ENCODE peak calls at places on chromosomes 3 and 15, in seven cellular contexts. M, S, I, E, H, N and L are unnamed samples.

GRCh38 chr15:99343836-99344551 is 92.7 kb downstream of the LRRC28 start:
- DNase-seq in M (no peak), S (no peak), I (peak; percentile 37), E (no peak), H (peak; percentile 25), N (peak; percentile 30), L (no peak)

GRCh38 chr3:69219101-69219708 is 96.8 kb upstream of the LMOD3 start:
- DNase-seq in M (no peak), S (no peak), I (no peak), E (no peak), H (no peak), N (no peak), L (no peak)

GRCh38 chr15:74579001-74579400 is 36.6 kb upstream of the CLK3 start:
- DNase-seq in M (no peak), S (no peak), I (no peak), E (no peak), H (no peak), N (no peak), L (no peak)

GRCh38 chr3:159877924-159878323 is 110.7 kb upstream of the IL12A start:
- DNase-seq in M (peak; percentile 68), S (no peak), I (no peak), E (no peak), H (no peak), N (no peak), L (peak; percentile 55)

GRCh38 chr3:132317229-132317948 is at the start of gene ACP3:
- DNase-seq in M (peak; percentile 98), S (peak; percentile 16), I (peak; percentile 67), E (no peak), H (peak; percentile 18), N (no peak), L (peak; percentile 95)

GRCh38 chr15:35530698-35531097 is 15.3 kb downstream of the DPH6 start:
- DNase-seq in M (no peak), S (no peak), I (no peak), E (no peak), H (no peak), N (no peak), L (no peak)

GRCh38 chr3:101602731-101603130 is 28.8 kb downstream of the PCNP start:
- DNase-seq in M (no peak), S (no peak), I (no peak), E (no peak), H (no peak), N (no peak), L (no peak)

GRCh38 chr15:67879440-67880129 is 39.7 kb upstream of the RNU6-1 start:
- DNase-seq in M (no peak), S (no peak), I (no peak), E (no peak), H (no peak), N (no peak), L (no peak)

GRCh38 chr15:76239786-76240185 is 71.5 kb downstream of the ETFA start:
- DNase-seq in M (no peak), S (no peak), I (no peak), E (no peak), H (no peak), N (no peak), L (no peak)

GRCh38 chr3:66483006-66483928 is 17.6 kb downstream of the LRIG1 start:
- DNase-seq in M (no peak), S (no peak), I (no peak), E (no peak), H (peak; percentile 73), N (no peak), L (no peak)

GRCh38 chr15:71106802-71107500 is 8.3 kb upstream of the THSD4 start:
- DNase-seq in M (peak; percentile 59), S (peak; percentile 24), I (no peak), E (no peak), H (no peak), N (no peak), L (peak; percentile 71)

GRCh38 chr3:129602730-129603560 is 3.5 kb downstream of the PLXND1 start:
- DNase-seq in M (no peak), S (no peak), I (peak; percentile 67), E (peak; percentile 51), H (peak; percentile 76), N (no peak), L (peak; percentile 58)

GRCh38 chr15:35705030-35705884 is 159.3 kb upstream of the DPH6 start:
- DNase-seq in M (no peak), S (no peak), I (peak; percentile 47), E (no peak), H (no peak), N (no peak), L (no peak)

GRCh38 chr3:57281710-57282109 is 10.8 kb downstream of the ASB14 start:
- DNase-seq in M (peak; percentile 59), S (no peak), I (no peak), E (no peak), H (no peak), N (no peak), L (peak; percentile 43)

GRCh38 chr3:198079771-198080520 is 119.9 kb downstream of the LMLN start:
- DNase-seq in M (peak; percentile 80), S (no peak), I (peak; percentile 39), E (no peak), H (no peak), N (peak; percentile 17), L (peak; percentile 54)

GRCh38 chr15:70096975-70097336 is 761 bp downstream of the TLE3 start:
- DNase-seq in M (no peak), S (no peak), I (peak; percentile 59), E (no peak), H (no peak), N (no peak), L (no peak)

GRCh38 chr3:18080198-18080689 is 337.8 kb upstream of the TBC1D5 start:
- DNase-seq in M (peak; percentile 49), S (no peak), I (peak; percentile 56), E (no peak), H (no peak), N (no peak), L (peak; percentile 40)

GRCh38 chr15:74037171-74038117 is 42.9 kb downstream of the PML start:
- DNase-seq in M (no peak), S (no peak), I (no peak), E (no peak), H (no peak), N (no peak), L (no peak)

GRCh38 chr3:16841906-16842709 is 42.6 kb upstream of the PLCL2 start:
- DNase-seq in M (peak; percentile 14), S (peak; percentile 66), I (peak; percentile 24), E (no peak), H (peak; percentile 29), N (no peak), L (no peak)

GRCh38 chr15:83746231-83746630 is 92.3 kb downstream of the ADAMTSL3 start:
- DNase-seq in M (peak; percentile 87), S (no peak), I (no peak), E (no peak), H (no peak), N (no peak), L (peak; percentile 92)

GRCh38 chr15:81506936-81507335 is 132.9 kb upstream of the TMC3 start:
- DNase-seq in M (peak; percentile 68), S (no peak), I (no peak), E (no peak), H (no peak), N (no peak), L (no peak)

GRCh38 chr15:90211009-90211408 is 9.9 kb downstream of the SEMA4B start:
- DNase-seq in M (no peak), S (no peak), I (no peak), E (no peak), H (no peak), N (no peak), L (no peak)

GRCh38 chr3:188915137-188915536 is 256.6 kb upstream of the TPRG1 start:
- DNase-seq in M (no peak), S (no peak), I (no peak), E (no peak), H (no peak), N (no peak), L (no peak)

GRCh38 chr3:24137958-24138875 is 193.1 kb downstream of the NR1D2 start:
- DNase-seq in M (peak; percentile 55), S (no peak), I (peak; percentile 12), E (no peak), H (no peak), N (no peak), L (peak; percentile 64)

GRCh38 chr15:41903782-41904181 is 9.9 kb upstream of the SPTBN5 start:
- DNase-seq in M (no peak), S (no peak), I (no peak), E (no peak), H (no peak), N (no peak), L (no peak)
- H3K4me3 ChIP-seq in M (no peak overlapping the region), S (no peak overlapping the region), I (no peak overlapping the region), E (no peak overlapping the region), H (no peak overlapping the region), N (no peak overlapping the region), L (no peak overlapping the region)

GRCh38 chr3:182668541-182668940 is 124.8 kb upstream of the ATP11B start:
- DNase-seq in M (peak; percentile 93), S (no peak), I (no peak), E (no peak), H (no peak), N (no peak), L (no peak)

GRCh38 chr3:182668974-182669373 is 124.3 kb upstream of the ATP11B start:
- DNase-seq in M (peak; percentile 64), S (no peak), I (no peak), E (no peak), H (no peak), N (no peak), L (no peak)

GRCh38 chr3:182671942-182672341 is 121.4 kb upstream of the ATP11B start:
- DNase-seq in M (no peak), S (no peak), I (no peak), E (no peak), H (no peak), N (no peak), L (no peak)

GRCh38 chr3:182673336-182673735 is 120.0 kb upstream of the ATP11B start:
- DNase-seq in M (no peak), S (no peak), I (no peak), E (no peak), H (no peak), N (no peak), L (no peak)
- H3K4me3 ChIP-seq in M (no peak overlapping the region), S (no peak overlapping the region), I (no peak overlapping the region), E (no peak overlapping the region), H (no peak overlapping the region), N (no peak overlapping the region), L (no peak overlapping the region)

DNA sequence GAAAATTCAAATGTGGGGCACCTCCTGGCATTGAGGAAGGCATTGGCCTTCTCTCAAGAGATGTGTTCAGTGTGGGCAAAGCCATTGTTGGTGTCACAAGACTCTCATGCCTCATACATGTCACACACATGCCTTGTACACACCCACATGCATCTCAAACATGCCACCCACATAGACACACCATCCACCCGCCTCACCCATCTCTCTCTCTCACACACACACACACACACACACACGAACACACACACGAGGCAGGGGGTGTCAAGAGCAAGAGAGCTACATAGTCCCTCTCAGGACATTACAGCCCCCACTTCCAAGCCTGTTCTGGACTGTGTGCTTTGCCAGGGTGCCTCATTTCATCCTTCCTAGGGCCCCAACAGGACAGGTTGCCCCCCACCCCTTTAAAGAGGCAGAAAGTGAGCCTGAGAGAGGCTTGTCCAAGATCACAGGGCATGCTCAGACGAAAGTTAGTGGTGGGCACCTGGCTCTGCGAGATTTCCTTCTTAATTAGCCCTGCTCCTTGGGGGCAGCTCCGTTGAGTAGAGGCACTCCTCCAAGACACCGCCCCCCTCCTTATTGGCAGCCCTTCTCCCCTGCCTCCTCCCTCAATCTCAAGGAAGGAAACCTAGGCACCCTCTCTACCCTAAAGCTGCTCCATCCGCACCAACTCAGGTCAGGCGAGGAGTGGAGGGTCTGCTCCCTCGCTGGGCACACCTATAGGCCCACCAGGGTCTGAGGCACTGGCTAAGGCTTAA is 50.5 kb upstream of the CCDC174 start:
- DNase-seq in M (no peak), S (no peak), I (no peak), E (no peak), H (no peak), N (no peak), L (no peak)
- H3K4me3 ChIP-seq in M (no peak overlapping the region), S (no peak overlapping the region), I (no peak overlapping the region), E (no peak overlapping the region), H (no peak overlapping the region), N (no peak overlapping the region), L (no peak overlapping the region)

GRCh38 chr15:57506422-57506821 is 85.3 kb upstream of the MYZAP start:
- DNase-seq in M (no peak), S (no peak), I (peak; percentile 49), E (peak; percentile 53), H (no peak), N (peak; percentile 44), L (no peak)
- H3K4me3 ChIP-seq in M (no peak overlapping the region), S (no peak overlapping the region), I (no peak overlapping the region), E (no peak overlapping the region), H (no peak overlapping the region), N (no peak overlapping the region), L (peak overlapping the region; percentile 21)